ENCODE peak calls at places on chromosomes 12 and 14, in seven cellular contexts. V is ecto neural progenitor cell; X is GM13977; E is CD8-positive, alpha-beta T cell; P is cardiac fibroblast; Q is ELR; Z is NCI-H1694 treated with DMSO at 0.1 percent for 48 hours. N is an unnamed sample.

GRCh38 chr12:97464241-97465011 is 1.8 kb downstream of the RMST start:
- DNase-seq in V (no peak), X (no peak), E (no peak), P (no peak), Q (no peak), Z (no peak), N (no peak)

GRCh38 chr12:92030618-92031017 is 115.0 kb downstream of the BTG1 start:
- DNase-seq in V (no peak), X (peak), E (peak), P (peak), Q (no peak), Z (no peak), N (peak)

GRCh38 chr12:112122823-112123690 is 2.3 kb upstream of the TRAFD1 start:
- DNase-seq in V (no peak), X (no peak), E (no peak), P (peak), Q (peak), Z (no peak), N (no peak)

GRCh38 chr12:28939427-28939826 is 209.7 kb upstream of the FAR2 start:
- DNase-seq in V (no peak), X (no peak), E (no peak), P (peak), Q (no peak), Z (no peak), N (no peak)

GRCh38 chr12:2876431-2877046 is 435 bp downstream of the FOXM1 start:
- DNase-seq in V (no peak), X (peak), E (no peak), P (peak), Q (peak), Z (peak), N (no peak)

GRCh38 chr12:22670762-22671161 is 45.8 kb downstream of the ETNK1 start:
- DNase-seq in V (no peak), X (no peak), E (no peak), P (peak), Q (peak), Z (no peak), N (no peak)

GRCh38 chr12:64137117-64137516 is 85.0 kb downstream of the KICS2 start:
- DNase-seq in V (no peak), X (no peak), E (no peak), P (peak), Q (peak), Z (no peak), N (no peak)

GRCh38 chr12:109777544-109777943 is 55.7 kb downstream of the TRPV4 start:
- DNase-seq in V (no peak), X (peak), E (no peak), P (peak), Q (peak), Z (no peak), N (peak)

GRCh38 chr12:2824541-2824940 is 10.3 kb downstream of the NRIP2 start:
- DNase-seq in V (no peak), X (no peak), E (no peak), P (peak), Q (no peak), Z (no peak), N (no peak)

GRCh38 chr14:73324536-73324932 is 87.2 kb downstream of the PAPLN start:
- DNase-seq in V (no peak), X (no peak), E (no peak), P (no peak), Q (no peak), Z (no peak), N (no peak)

GRCh38 chr12:96033549-96034389 is 1.6 kb downstream of the LTA4H start:
- DNase-seq in V (no peak), X (no peak), E (no peak), P (no peak), Q (no peak), Z (no peak), N (no peak)

GRCh38 chr12:75692883-75693282 is 181.5 kb upstream of the KRR1 start:
- DNase-seq in V (no peak), X (no peak), E (no peak), P (peak), Q (no peak), Z (no peak), N (no peak)

GRCh38 chr14:98103705-98104104 is 1168.3 kb downstream of the BCL11B start:
- DNase-seq in V (no peak), X (no peak), E (peak), P (no peak), Q (no peak), Z (no peak), N (peak)

GRCh38 chr12:48157889-48158370 is 615 bp upstream of the ASB8 start:
- DNase-seq in V (no peak), X (no peak), E (no peak), P (no peak), Q (no peak), Z (no peak), N (no peak)

GRCh38 chr14:31969841-31970240 is 107.3 kb upstream of the ARHGAP5 start:
- DNase-seq in V (no peak), X (no peak), E (no peak), P (no peak), Q (no peak), Z (no peak), N (no peak)

GRCh38 chr12:50309950-50310349 is 26.6 kb upstream of the LIMA1 start:
- DNase-seq in V (no peak), X (no peak), E (no peak), P (no peak), Q (no peak), Z (no peak), N (no peak)

GRCh38 chr12:109946505-109946904 is 46.4 kb downstream of the TCHP start:
- DNase-seq in V (peak), X (no peak), E (no peak), P (no peak), Q (no peak), Z (no peak), N (no peak)

GRCh38 chr12:75665216-75665615 is 153.8 kb upstream of the KRR1 start:
- DNase-seq in V (no peak), X (no peak), E (no peak), P (no peak), Q (peak), Z (no peak), N (no peak)

GRCh38 chr12:108634225-108634795 is 616 bp upstream of the SELPLG start:
- DNase-seq in V (no peak), X (no peak), E (peak), P (no peak), Q (no peak), Z (no peak), N (peak)

GRCh38 chr12:90390947-90391346 is 564.0 kb downstream of the CCER1 start:
- DNase-seq in V (no peak), X (no peak), E (no peak), P (no peak), Q (no peak), Z (no peak), N (no peak)

GRCh38 chr12:93766802-93767523 is 89.8 kb downstream of the CRADD start:
- DNase-seq in V (no peak), X (peak), E (no peak), P (peak), Q (peak), Z (peak), N (no peak)

GRCh38 chr14:59067135-59067894 is 121.2 kb upstream of the DAAM1 start:
- DNase-seq in V (no peak), X (no peak), E (no peak), P (peak), Q (no peak), Z (no peak), N (no peak)

GRCh38 chr12:52127683-52128450 is 48.4 kb downstream of the SMIM41 start:
- DNase-seq in V (no peak), X (peak), E (no peak), P (no peak), Q (no peak), Z (no peak), N (no peak)

GRCh38 chr14:59060841-59061240 is 127.6 kb upstream of the DAAM1 start:
- DNase-seq in V (no peak), X (no peak), E (no peak), P (no peak), Q (no peak), Z (no peak), N (no peak)

GRCh38 chr12:89829434-89829975 is 120.9 kb upstream of the ATP2B1 start:
- DNase-seq in V (no peak), X (no peak), E (no peak), P (no peak), Q (no peak), Z (no peak), N (no peak)

GRCh38 chr12:45601390-45601789 is 128.1 kb upstream of the ARID2 start:
- DNase-seq in V (no peak), X (no peak), E (no peak), P (no peak), Q (no peak), Z (no peak), N (no peak)

GRCh38 chr12:66823857-66824570 is 145.1 kb upstream of the GRIP1 start:
- DNase-seq in V (no peak), X (no peak), E (no peak), P (no peak), Q (peak), Z (no peak), N (no peak)

GRCh38 chr12:95169368-95169767 is 47.9 kb downstream of the FGD6 start:
- DNase-seq in V (no peak), X (no peak), E (no peak), P (peak), Q (peak), Z (no peak), N (no peak)

GRCh38 chr12:65209655-65210043 is 40.3 kb downstream of the LEMD3 start:
- DNase-seq in V (no peak), X (no peak), E (no peak), P (peak), Q (no peak), Z (no peak), N (no peak)

GRCh38 chr12:26636710-26637328 is 196.2 kb downstream of the ITPR2 start:
- DNase-seq in V (no peak), X (no peak), E (no peak), P (peak), Q (peak), Z (no peak), N (no peak)

GRCh38 chr12:127509066-127509778 is 757.7 kb upstream of the TMEM132C start:
- DNase-seq in V (no peak), X (no peak), E (no peak), P (peak), Q (peak), Z (no peak), N (no peak)

GRCh38 chr12:96241484-96242256 is 47.5 kb downstream of the ELK3 start:
- DNase-seq in V (no peak), X (no peak), E (peak), P (peak), Q (no peak), Z (no peak), N (peak)

GRCh38 chr12:40241741-40242140 is 16.9 kb downstream of the LRRK2 start:
- DNase-seq in V (no peak), X (no peak), E (no peak), P (no peak), Q (no peak), Z (no peak), N (no peak)

GRCh38 chr14:97311411-97311810 is 514.2 kb downstream of the VRK1 start:
- DNase-seq in V (no peak), X (no peak), E (no peak), P (no peak), Q (no peak), Z (no peak), N (no peak)

GRCh38 chr12:117188961-117189724 is 1.1 kb downstream of the FBXO21 start:
- DNase-seq in V (peak), X (no peak), E (no peak), P (peak), Q (peak), Z (no peak), N (no peak)

GRCh38 chr14:65164068-65164824 is 61.9 kb upstream of the MAX start:
- DNase-seq in V (no peak), X (peak), E (no peak), P (peak), Q (peak), Z (peak), N (peak)